ENCODE peak calls at places on chromosomes 1 and 21, in five cellular contexts. X is A549; S is fibroblast of pulmonary artery; C is cardiac fibroblast; A is CD8-positive, alpha-beta T cell. L is an unnamed sample.

GRCh38 chr1:109782514-109782913 is 18.8 kb upstream of the EPS8L3 start:
- DNase-seq in X (no peak), S (no peak), C (peak; percentile 54), A (no peak), L (no peak)

GRCh38 chr1:19420606-19421005 is 64.7 kb downstream of the CAPZB start:
- DNase-seq in X (no peak), S (no peak), C (no peak), A (no peak), L (no peak)

GRCh38 chr1:23156940-23157339 is 11.7 kb downstream of the LUZP1 start:
- DNase-seq in X (no peak), S (no peak), C (no peak), A (no peak), L (no peak)

GRCh38 chr1:72623299-72623708 is 341.0 kb upstream of the NEGR1 start:
- DNase-seq in X (peak; percentile 3), S (peak; percentile 62), C (peak; percentile 57), A (no peak), L (peak; percentile 0)

GRCh38 chr1:110205156-110205555 is 5.0 kb upstream of the KCNC4 start:
- DNase-seq in X (no peak), S (no peak), C (no peak), A (no peak), L (no peak)

GRCh38 chr1:89725016-89725380 is 92.1 kb downstream of the LRRC8C start:
- DNase-seq in X (no peak), S (peak; percentile 80), C (peak; percentile 80), A (no peak), L (peak; percentile 73)

GRCh38 chr1:216815239-216815955 is 92.2 kb upstream of the ESRRG start:
- DNase-seq in X (no peak), S (peak; percentile 33), C (peak; percentile 26), A (no peak), L (no peak)

GRCh38 chr1:18360251-18360650 is 120.5 kb upstream of the KLHDC7A start:
- DNase-seq in X (no peak), S (no peak), C (no peak), A (no peak), L (no peak)

GRCh38 chr1:219661464-219662092 is 48.7 kb upstream of the ZC3H11B start:
- DNase-seq in X (no peak), S (no peak), C (no peak), A (no peak), L (no peak)

GRCh38 chr1:164748253-164748899 is 189.4 kb downstream of the PBX1 start:
- DNase-seq in X (peak; percentile 98), S (peak; percentile 99), C (peak; percentile 98), A (no peak), L (peak; percentile 85)

GRCh38 chr1:82371844-82372498 is 571.2 kb downstream of the ADGRL2 start:
- DNase-seq in X (no peak), S (peak; percentile 2), C (no peak), A (no peak), L (no peak)

GRCh38 chr1:156060937-156061636 is at the start of gene RAB25:
- DNase-seq in X (no peak), S (no peak), C (no peak), A (no peak), L (no peak)

GRCh38 chr1:180275726-180276125 is 45.7 kb downstream of the LHX4 start:
- DNase-seq in X (no peak), S (no peak), C (no peak), A (no peak), L (no peak)

GRCh38 chr1:242477944-242478343 is 46.6 kb downstream of the PLD5 start:
- DNase-seq in X (no peak), S (no peak), C (no peak), A (no peak), L (no peak)

GRCh38 chr1:55970711-55971110 is 608.7 kb downstream of the PLPP3 start:
- DNase-seq in X (no peak), S (peak; percentile 26), C (peak; percentile 54), A (no peak), L (peak; percentile 63)

GRCh38 chr1:6601049-6601864 is 1.4 kb downstream of the KLHL21 start:
- DNase-seq in X (peak; percentile 82), S (peak; percentile 94), C (peak; percentile 93), A (peak; percentile 63), L (peak; percentile 58)

GRCh38 chr1:6599141-6599975 is 3.3 kb downstream of the KLHL21 start:
- DNase-seq in X (no peak), S (no peak), C (no peak), A (no peak), L (no peak)

GRCh38 chr1:6602669-6603423 is at the start of gene KLHL21:
- DNase-seq in X (peak; percentile 74), S (peak; percentile 89), C (peak; percentile 93), A (peak; percentile 79), L (no peak)

GRCh38 chr1:6601865-6602668 is 602 bp downstream of the KLHL21 start:
- DNase-seq in X (no peak), S (no peak), C (no peak), A (no peak), L (no peak)

GRCh38 chr1:6600410-6601048 is 2.1 kb downstream of the KLHL21 start:
- DNase-seq in X (no peak), S (no peak), C (no peak), A (no peak), L (no peak)
- H3K4me3 ChIP-seq in X (peak overlapping the region; percentile 72), S (peak overlapping the region; percentile 95), C (peak overlapping the region; percentile 99), A (peak overlapping the region; percentile 87), L (peak overlapping the region; percentile 95)

GRCh38 chr21:44761011-44761729 is 40.5 kb downstream of the UBE2G2 start:
- DNase-seq in X (no peak), S (no peak), C (no peak), A (no peak), L (no peak)
- TF ChIP-seq CTCF in X (no peak), S (peak; percentile 20), C (peak; percentile 29), A (peak; percentile 28), L (no peak)

GRCh38 chr1:172360960-172361359 is 59.5 kb upstream of the C1orf105 start:
- DNase-seq in X (no peak), S (no peak), C (no peak), A (no peak), L (no peak)
- H3K4me3 ChIP-seq in X (no peak overlapping the region), S (no peak overlapping the region), C (no peak overlapping the region), A (no peak overlapping the region), L (no peak overlapping the region)

DNA sequence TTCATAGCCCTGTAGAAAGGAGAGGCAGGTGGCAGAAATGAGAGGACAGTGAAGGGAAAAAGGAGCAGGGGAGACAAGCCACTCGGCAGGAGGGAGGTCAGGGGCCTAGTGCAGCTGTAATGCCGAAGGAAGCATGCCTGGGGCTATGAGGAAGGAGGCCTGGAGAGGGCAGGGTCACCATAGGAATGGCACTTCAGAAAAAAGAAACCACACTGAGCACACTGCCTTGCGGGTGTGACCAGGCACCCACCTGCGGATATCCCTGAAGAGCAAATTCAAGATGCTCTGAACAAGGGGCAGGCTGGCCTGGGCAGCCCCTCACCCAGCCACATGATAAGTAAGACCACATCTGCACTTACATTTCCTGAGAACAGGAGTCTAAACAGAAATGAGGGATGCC is 104.7 kb downstream of the JAK1 start:
- DNase-seq in X (peak; percentile 28), S (peak; percentile 23), C (peak; percentile 31), A (no peak), L (no peak)
- TF ChIP-seq CTCF in X (no peak), S (peak; percentile 10), C (no peak), A (no peak), L (peak; percentile 36)

DNA sequence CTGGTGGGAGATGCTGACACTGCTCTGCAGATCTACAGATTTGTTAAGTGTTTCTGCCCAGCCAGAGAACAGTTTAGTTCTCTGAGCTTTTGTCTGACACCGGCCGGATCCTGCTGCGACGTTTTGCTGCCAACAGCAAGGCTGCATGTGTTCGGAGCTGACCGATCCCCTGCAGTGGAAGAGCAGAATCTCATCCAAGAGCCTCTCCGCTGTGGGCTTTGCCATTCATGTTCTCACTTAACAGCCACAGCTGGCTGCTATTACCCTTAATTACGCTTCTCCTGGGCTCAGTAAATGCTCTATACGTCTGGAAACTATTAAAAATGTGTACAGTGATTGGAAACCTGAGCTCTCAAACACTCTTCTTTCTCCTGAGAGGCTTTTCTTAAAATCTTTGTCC is 105.3 kb downstream of the BCAR3 start:
- DNase-seq in X (no peak), S (no peak), C (no peak), A (no peak), L (no peak)
- H3K4me3 ChIP-seq in X (no peak overlapping the region), S (no peak overlapping the region), C (no peak overlapping the region), A (no peak overlapping the region), L (no peak overlapping the region)

DNA sequence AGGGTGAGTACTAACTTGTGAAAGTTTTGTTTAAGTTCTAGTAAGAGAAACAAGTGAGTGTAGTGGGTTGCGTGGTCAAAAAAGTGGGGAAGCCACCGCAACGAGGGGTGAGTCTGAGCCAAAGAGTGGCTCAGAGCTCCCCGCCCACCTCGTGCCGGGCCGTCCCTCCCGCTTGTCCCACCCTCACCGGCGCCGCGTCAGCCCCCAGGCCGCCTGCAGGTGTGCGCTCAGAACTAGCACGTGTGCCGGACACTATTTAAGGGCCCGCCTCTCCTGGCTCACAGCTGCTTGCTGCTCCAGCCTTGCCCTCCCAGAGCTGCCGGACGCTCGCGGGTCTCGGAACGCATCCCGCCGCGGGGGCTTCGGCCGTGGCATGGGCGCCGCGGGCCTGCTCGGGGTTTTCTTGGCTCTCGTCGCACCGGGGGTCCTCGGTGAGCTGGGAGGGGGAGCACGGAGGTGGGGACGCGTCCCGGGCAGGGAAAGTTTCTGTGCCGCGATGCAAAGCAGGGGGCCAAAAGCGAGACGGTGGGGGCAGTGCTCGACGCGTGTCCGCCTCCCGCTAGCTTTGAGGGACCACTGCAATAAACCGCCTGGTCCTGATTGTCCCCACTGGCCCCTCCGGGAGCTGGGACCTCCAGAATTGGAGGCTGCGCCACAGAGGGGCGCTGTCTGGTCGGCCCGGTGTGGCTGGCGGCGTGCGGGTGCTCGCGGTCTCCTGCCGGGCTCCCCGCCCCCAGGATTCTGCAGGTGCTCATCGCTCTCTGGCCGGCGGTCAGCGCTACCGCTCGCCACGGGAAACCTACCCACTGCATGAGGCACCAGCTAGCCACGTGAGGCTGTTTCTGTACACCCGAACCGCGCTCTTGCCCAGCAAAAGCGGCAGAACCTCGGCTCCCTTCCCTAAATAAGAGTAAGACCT is at the start of gene CR2:
- DNase-seq in X (peak; percentile 4), S (no peak), C (no peak), A (peak; percentile 16), L (no peak)
- TF ChIP-seq CTCF in X (peak; percentile 14), S (no peak), C (no peak), A (peak; percentile 60), L (no peak)

DNA sequence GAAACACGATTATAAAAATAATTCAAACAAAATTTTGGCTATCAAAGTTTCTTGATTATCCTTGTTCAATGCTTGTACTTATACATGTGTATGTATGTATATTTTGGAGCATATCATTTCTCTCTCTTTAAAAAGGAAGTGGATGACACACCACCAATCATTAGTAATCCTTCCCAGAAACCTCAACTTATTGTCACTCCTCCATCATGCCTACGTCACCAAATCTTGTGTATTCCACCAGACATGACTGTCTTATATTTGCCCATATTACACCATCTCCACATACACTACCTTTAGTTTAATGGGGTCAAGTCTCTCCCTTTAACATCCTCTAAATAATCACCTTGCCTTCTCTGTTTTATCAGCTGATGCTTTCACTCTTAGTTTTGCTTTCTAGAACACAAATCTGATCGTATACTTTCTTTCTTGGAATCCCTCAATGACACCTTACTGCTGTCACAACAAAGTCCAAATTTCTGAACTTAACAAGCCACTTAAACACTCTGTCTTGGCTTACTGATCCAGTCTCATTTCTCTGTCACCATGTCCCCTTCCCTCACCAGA is 124.0 kb downstream of the BRINP3 start:
- DNase-seq in X (no peak), S (peak; percentile 36), C (no peak), A (no peak), L (no peak)
- H3K4me3 ChIP-seq in X (no peak overlapping the region), S (no peak overlapping the region), C (no peak overlapping the region), A (no peak overlapping the region), L (no peak overlapping the region)